ENCODE peak calls at places on chromosomes 13 and 19, in seven cellular contexts. M is SK-N-SH, N is H1, A is GM12891, B is HepG2, E is GM12892, I is GM12878. K is an unnamed sample.

GRCh38 chr19:35673121-35673804 is 6.9 kb downstream of the UPK1A start:
- DNase-seq in M (peak), N (peak), A (peak), B (peak), E (peak), I (no peak), K (peak)

GRCh38 chr13:43054803-43055802 is 31.7 kb downstream of the DNAJC15 start:
- DNase-seq in M (no peak), N (no peak), A (no peak), B (peak), E (no peak), I (no peak), K (no peak)

GRCh38 chr13:44013666-44014291 is 134.1 kb downstream of the LACC1 start:
- DNase-seq in M (no peak), N (no peak), A (no peak), B (no peak), E (no peak), I (no peak), K (no peak)

GRCh38 chr13:43682698-43683097 is 104.1 kb downstream of the ENOX1 start:
- DNase-seq in M (no peak), N (no peak), A (no peak), B (no peak), E (no peak), I (no peak), K (no peak)

GRCh38 chr13:44815507-44816074 is 173.7 kb downstream of the NUFIP1 start:
- DNase-seq in M (no peak), N (peak), A (no peak), B (peak), E (no peak), I (no peak), K (no peak)

GRCh38 chr19:45250832-45251451 is at the start of gene MARK4:
- DNase-seq in M (peak), N (no peak), A (peak), B (no peak), E (peak), I (no peak), K (peak)

GRCh38 chr13:50344717-50345116 is 329.5 kb downstream of the KCNRG start:
- DNase-seq in M (no peak), N (no peak), A (no peak), B (no peak), E (no peak), I (no peak), K (no peak)

GRCh38 chr19:33374406-33374703 is 846 bp downstream of the CEBPG start:
- DNase-seq in M (peak), N (no peak), A (no peak), B (no peak), E (no peak), I (no peak), K (no peak)

GRCh38 chr19:3171894-3172679 is 6.5 kb upstream of the S1PR4 start:
- DNase-seq in M (no peak), N (no peak), A (no peak), B (peak), E (no peak), I (no peak), K (no peak)

GRCh38 chr19:40805258-40805868 is 6.4 kb downstream of the EGLN2 start:
- DNase-seq in M (no peak), N (no peak), A (no peak), B (no peak), E (no peak), I (no peak), K (no peak)

GRCh38 chr19:44745386-44745831 is 3.1 kb upstream of the BCL3 start:
- DNase-seq in M (no peak), N (no peak), A (no peak), B (no peak), E (no peak), I (no peak), K (peak)

GRCh38 chr19:3868770-3869456 is at the start of gene ZFR2:
- DNase-seq in M (peak), N (no peak), A (no peak), B (no peak), E (no peak), I (no peak), K (peak)

GRCh38 chr19:54439174-54439851 is 9.7 kb upstream of the LENG8 start:
- DNase-seq in M (peak), N (no peak), A (no peak), B (peak), E (no peak), I (no peak), K (no peak)

GRCh38 chr19:49210108-49210900 is 52.7 kb downstream of the TRPM4 start:
- DNase-seq in M (peak), N (peak), A (no peak), B (no peak), E (no peak), I (no peak), K (peak)

GRCh38 chr13:54449922-54450321 is 1421.3 kb downstream of the OLFM4 start:
- DNase-seq in M (peak), N (no peak), A (no peak), B (no peak), E (no peak), I (no peak), K (no peak)

GRCh38 chr19:677601-678380 is 1.6 kb downstream of the FSTL3 start:
- DNase-seq in M (no peak), N (no peak), A (no peak), B (no peak), E (no peak), I (no peak), K (no peak)

GRCh38 chr19:55087542-55087935 is 11.9 kb downstream of the EPS8L1 start:
- DNase-seq in M (no peak), N (no peak), A (no peak), B (no peak), E (no peak), I (no peak), K (no peak)

GRCh38 chr19:16160943-16161560 is 12.3 kb downstream of the CIB3 start:
- DNase-seq in M (no peak), N (no peak), A (no peak), B (peak), E (no peak), I (no peak), K (peak)

GRCh38 chr19:48698046-48698445 is 2.3 kb downstream of the FUT2 start:
- DNase-seq in M (no peak), N (no peak), A (no peak), B (no peak), E (no peak), I (no peak), K (peak)

GRCh38 chr19:10259162-10259905 is 7.3 kb downstream of the MRPL4 start:
- DNase-seq in M (peak), N (peak), A (peak), B (peak), E (peak), I (no peak), K (peak)

GRCh38 chr19:46732966-46733692 is 12.7 kb upstream of the FKRP start:
- DNase-seq in M (no peak), N (no peak), A (no peak), B (no peak), E (no peak), I (no peak), K (no peak)

GRCh38 chr19:28553005-28553404 is 659.9 kb downstream of the UQCRFS1 start:
- DNase-seq in M (no peak), N (no peak), A (no peak), B (no peak), E (no peak), I (no peak), K (no peak)

GRCh38 chr19:50513746-50514345 is at the start of gene ASPDH:
- DNase-seq in M (peak), N (no peak), A (no peak), B (no peak), E (no peak), I (no peak), K (peak)

GRCh38 chr13:89061821-89062220 is 1390.7 kb downstream of the SLITRK5 start:
- DNase-seq in M (no peak), N (no peak), A (no peak), B (peak), E (no peak), I (no peak), K (no peak)

GRCh38 chr13:108987945-108988344 is 358.5 kb downstream of the MYO16 start:
- DNase-seq in M (no peak), N (no peak), A (no peak), B (no peak), E (no peak), I (no peak), K (no peak)

GRCh38 chr19:42270346-42271044 is 1.4 kb downstream of the CIC start:
- DNase-seq in M (peak), N (no peak), A (no peak), B (no peak), E (peak), I (no peak), K (peak)

GRCh38 chr19:50198431-50199253 is 4.8 kb upstream of the MYH14 start:
- DNase-seq in M (no peak), N (no peak), A (no peak), B (no peak), E (no peak), I (no peak), K (no peak)

GRCh38 chr13:73177017-73177416 is 118.2 kb downstream of the KLF5 start:
- DNase-seq in M (no peak), N (no peak), A (no peak), B (no peak), E (no peak), I (no peak), K (no peak)

GRCh38 chr19:6753178-6754031 is 13.8 kb downstream of the SH2D3A start:
- DNase-seq in M (peak), N (peak), A (peak), B (peak), E (peak), I (peak), K (peak)

GRCh38 chr13:23202383-23202782 is 21.6 kb downstream of the SGCG start:
- DNase-seq in M (no peak), N (no peak), A (no peak), B (no peak), E (no peak), I (no peak), K (no peak)

GRCh38 chr13:54912367-54912766 is 1883.8 kb downstream of the OLFM4 start:
- DNase-seq in M (no peak), N (no peak), A (no peak), B (no peak), E (no peak), I (no peak), K (no peak)

GRCh38 chr13:48210178-48210577 is 22.8 kb upstream of the ITM2B start:
- DNase-seq in M (no peak), N (no peak), A (no peak), B (no peak), E (no peak), I (no peak), K (no peak)

GRCh38 chr13:112968380-112968909 is 569 bp upstream of the MCF2L start:
- DNase-seq in M (peak), N (no peak), A (no peak), B (no peak), E (no peak), I (no peak), K (no peak)

DNA sequence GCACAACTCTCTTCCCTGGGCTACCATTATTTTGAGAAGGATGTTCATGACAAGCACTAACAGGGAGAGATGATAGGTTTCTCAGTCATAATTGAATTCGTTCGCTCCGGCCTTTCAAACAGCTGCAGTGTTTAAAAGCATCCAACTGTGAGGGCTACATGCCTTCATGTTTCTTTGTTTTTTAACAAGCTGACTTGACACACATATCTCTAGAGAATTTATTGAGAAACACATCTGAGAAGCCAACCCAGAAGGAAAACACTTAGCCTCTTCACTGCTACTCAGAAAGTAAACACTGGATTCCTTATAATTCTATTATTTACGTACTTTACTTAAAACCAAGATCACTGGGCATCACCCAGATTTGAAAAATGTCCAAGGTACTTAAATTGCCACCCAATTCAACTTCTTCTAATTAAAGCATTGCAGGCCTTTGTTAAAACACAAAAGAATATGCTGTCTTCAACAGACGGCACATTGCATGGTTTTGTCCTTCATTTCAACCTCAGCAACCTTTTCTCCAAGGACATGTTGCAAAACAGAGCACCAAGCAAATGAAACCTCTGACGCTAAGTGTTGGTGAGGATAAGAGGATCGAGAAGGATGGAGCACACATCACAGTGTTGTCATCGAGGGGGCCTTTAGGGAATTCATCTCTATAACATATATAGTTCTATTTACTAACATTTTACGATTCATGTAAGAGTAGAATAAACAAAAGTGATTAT is 75.8 kb downstream of the TBC1D4 start:
- DNase-seq in M (no peak), N (no peak), A (no peak), B (no peak), E (no peak), I (no peak), K (no peak)
- TF ChIP-seq TAF1 in M (no peak), N (no peak), A (no peak), B (no peak), E (no peak), I (no peak), K (no peak)

DNA sequence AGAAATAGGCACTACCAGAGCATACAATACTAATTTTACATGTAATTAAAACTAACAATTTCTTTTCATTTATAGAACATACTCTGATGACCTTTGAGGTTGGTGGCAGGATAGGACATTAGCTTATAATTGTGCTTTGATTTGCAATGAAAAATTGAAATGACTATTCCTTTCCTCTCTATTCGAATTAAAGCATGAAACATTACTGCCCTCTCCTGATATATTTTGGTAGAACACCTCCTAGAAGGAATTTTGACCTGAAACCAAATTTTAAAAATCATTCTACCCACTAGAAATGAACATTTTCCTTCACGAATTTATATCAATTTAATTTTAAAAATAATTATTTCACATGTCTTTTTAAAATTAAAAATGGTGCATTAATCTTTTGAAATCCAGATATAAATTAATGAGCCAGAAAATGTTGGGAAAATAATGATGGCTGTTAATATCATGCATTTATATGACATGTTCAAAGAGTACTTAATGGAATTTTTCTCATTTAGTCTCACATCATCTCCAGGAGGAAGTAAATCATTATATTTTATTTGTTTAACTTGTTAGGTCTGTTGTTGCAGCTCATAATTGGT is 556.3 kb upstream of the ARGLU1 start:
- DNase-seq in M (peak), N (no peak), A (no peak), B (peak), E (no peak), I (no peak), K (no peak)
- TF ChIP-seq TAF1 in M (no peak), N (no peak), A (no peak), B (no peak), E (no peak), I (no peak), K (no peak)

DNA sequence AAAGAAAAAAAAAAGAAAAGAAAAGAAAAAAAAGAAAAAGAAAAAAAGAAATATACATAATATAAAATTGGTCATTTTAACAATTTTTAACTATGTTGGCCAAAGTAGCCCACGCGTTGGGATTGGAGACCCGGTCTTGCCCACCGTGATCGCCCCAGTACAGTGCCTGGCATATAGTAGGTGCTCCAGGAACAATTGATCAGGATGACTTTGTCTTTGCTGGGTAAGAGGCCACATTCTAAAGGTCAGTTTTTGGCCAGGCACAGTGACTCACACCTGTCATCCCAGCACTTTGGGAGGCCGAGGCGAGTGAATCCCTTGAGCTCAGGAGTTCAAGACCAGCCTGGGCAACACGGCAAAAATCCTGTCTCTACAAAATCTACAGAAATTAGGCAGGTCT is 3.8 kb upstream of the ANGPTL4 start:
- DNase-seq in M (no peak), N (no peak), A (no peak), B (no peak), E (no peak), I (no peak), K (no peak)
- TF ChIP-seq TAF1 in M (no peak), N (no peak), A (no peak), B (no peak), E (no peak), I (no peak), K (no peak)

GRCh38 chr13:25151626-25152025 is 20.5 kb downstream of the AMER2 start:
- DNase-seq in M (no peak), N (no peak), A (no peak), B (no peak), E (no peak), I (no peak), K (no peak)
- TF ChIP-seq TAF1 in M (no peak), N (no peak), A (no peak), B (no peak), E (no peak), I (no peak), K (no peak)

GRCh38 chr13:21637296-21637695 is 33.3 kb upstream of the MICU2 start:
- DNase-seq in M (no peak), N (no peak), A (no peak), B (peak), E (no peak), I (no peak), K (peak)

GRCh38 chr13:21641629-21642028 is 29.2 kb upstream of the FGF9 start:
- DNase-seq in M (no peak), N (no peak), A (no peak), B (no peak), E (no peak), I (no peak), K (no peak)

GRCh38 chr13:21638319-21639282 is 32.3 kb upstream of the FGF9 start:
- DNase-seq in M (peak), N (no peak), A (no peak), B (no peak), E (no peak), I (no peak), K (peak)

DNA sequence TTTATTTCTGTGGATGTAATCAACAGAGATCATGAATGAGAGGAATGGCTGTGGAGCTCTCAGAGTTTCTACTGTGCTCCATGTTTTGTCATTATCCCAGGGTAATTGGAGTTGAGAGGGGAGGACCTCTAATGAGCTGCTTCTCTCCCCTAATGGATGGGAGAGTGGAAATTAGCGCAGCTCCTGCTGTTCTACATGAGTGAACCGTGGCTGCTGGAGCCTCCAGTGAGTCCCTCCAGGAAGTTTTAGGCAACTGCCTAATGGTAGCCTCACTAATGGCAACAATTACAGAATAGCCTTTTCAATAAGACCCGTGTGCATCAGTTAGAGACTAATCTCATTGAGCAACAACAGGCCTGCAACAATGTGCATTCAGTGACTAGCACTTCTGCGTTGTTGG is 31.3 kb upstream of the FGF9 start:
- DNase-seq in M (no peak), N (no peak), A (no peak), B (no peak), E (no peak), I (no peak), K (no peak)
- TF ChIP-seq TAF1 in M (no peak), N (no peak), A (no peak), B (no peak), E (no peak), I (no peak), K (no peak)

GRCh38 chr13:32391101-32391620 is 36.8 kb downstream of the N4BP2L1 start:
- DNase-seq in M (no peak), N (no peak), A (no peak), B (no peak), E (no peak), I (no peak), K (no peak)
- TF ChIP-seq TAF1 in M (no peak), N (no peak), A (no peak), B (no peak), E (no peak), I (no peak), K (no peak)

GRCh38 chr13:97259787-97260641 is 37.9 kb downstream of the MBNL2 start:
- DNase-seq in M (no peak), N (no peak), A (no peak), B (peak), E (no peak), I (no peak), K (peak)
- TF ChIP-seq TAF1 in M (no peak), N (no peak), A (no peak), B (peak), E (no peak), I (no peak), K (no peak)